ENCODE peak calls at places on chromosomes 6 and 20, in eight cellular contexts. G is adrenal gland, F is uterus, T is heart left ventricle, Y is A549, N is breast epithelium, X is gastrocnemius medialis, H is H1. Q is an unnamed sample.

GRCh38 chr6:158586652-158587051 is 26.8 kb downstream of the TMEM181 start:
- DNase-seq in Y (no peak), H (no peak), N (no peak), T (no peak), X (no peak), G (no peak), F (no peak), Q (no peak)

GRCh38 chr20:63378626-63379025 is 17.5 kb upstream of the CHRNA4 start:
- DNase-seq in Y (no peak), T (no peak), F (no peak), G (no peak), X (no peak), N (no peak), H (no peak), Q (no peak)

GRCh38 chr6:111639266-111639665 is 33.6 kb upstream of the TRAF3IP2 start:
- DNase-seq in N (no peak), T (no peak), Y (no peak), X (no peak), F (no peak), G (no peak), H (no peak), Q (no peak)

GRCh38 chr20:57398901-57399535 is 7.8 kb downstream of the RBM38 start:
- DNase-seq in X (peak; percentile 40), N (no peak), F (no peak), G (no peak), T (peak; percentile 23), Y (no peak), H (no peak), Q (no peak)

GRCh38 chr20:54255157-54255556 is 47.3 kb downstream of the PFDN4 start:
- DNase-seq in N (no peak), X (no peak), G (no peak), Y (no peak), F (no peak), H (no peak), T (no peak), Q (no peak)

GRCh38 chr20:62822788-62823651 is 6.2 kb downstream of the COL9A3 start:
- DNase-seq in T (no peak), X (no peak), N (no peak), F (no peak), Y (peak; percentile 92), G (peak; percentile 81), H (no peak), Q (peak; percentile 48)

GRCh38 chr6:88166901-88167624 is 916 bp upstream of the CNR1 start:
- DNase-seq in G (no peak), N (no peak), F (no peak), H (no peak), X (no peak), T (peak; percentile 23), Y (no peak), Q (no peak)

GRCh38 chr6:126188271-126188909 is 151.5 kb upstream of the CENPW start:
- DNase-seq in T (no peak), G (no peak), F (no peak), H (no peak), N (no peak), X (no peak), Y (no peak), Q (no peak)

GRCh38 chr20:433300-433975 is 25.3 kb downstream of the RBCK1 start:
- DNase-seq in X (no peak), H (no peak), N (no peak), F (no peak), Y (no peak), T (no peak), G (peak; percentile 43), Q (no peak)

GRCh38 chr6:41428995-41429417 is 93.6 kb downstream of the NCR2 start:
- DNase-seq in H (no peak), N (no peak), G (peak; percentile 23), T (peak; percentile 61), X (peak; percentile 41), F (peak; percentile 71), Y (no peak), Q (no peak)

DNA sequence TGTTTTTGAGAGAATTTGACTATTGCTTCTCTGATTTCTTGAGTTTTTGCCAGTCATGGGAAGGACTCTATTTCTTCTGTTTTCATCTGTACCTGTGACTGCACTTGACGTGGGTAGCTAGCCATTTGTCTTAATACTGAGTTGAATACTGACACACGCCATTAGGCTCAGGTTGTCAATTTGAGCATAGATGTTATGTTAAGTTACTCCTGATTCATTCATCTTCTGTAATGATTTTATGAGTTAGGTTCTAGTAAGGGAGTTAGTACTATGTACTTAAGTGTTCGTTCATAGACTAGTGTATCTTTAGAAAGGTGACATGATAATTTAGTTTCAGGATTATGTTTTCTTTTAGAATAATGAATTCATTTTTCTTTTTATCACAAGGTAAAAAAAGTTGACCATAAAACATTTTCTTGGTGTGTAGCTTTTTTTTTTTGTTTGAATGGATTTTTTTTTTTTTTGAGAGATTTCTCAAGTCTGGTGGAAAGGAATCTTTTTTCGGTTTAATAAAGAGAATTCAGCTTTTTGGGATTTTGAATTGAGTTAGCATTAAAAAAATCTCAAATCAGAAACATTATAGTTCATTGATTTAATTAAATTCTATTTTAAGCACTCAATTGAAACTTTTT is 1.7 kb downstream of the AFDN start:
- DNase-seq in T (no peak), X (no peak), H (no peak), F (no peak), N (no peak), G (no peak), Y (no peak), Q (no peak)
- H3K27ac ChIP-seq in T (no peak overlapping the region), X (peak overlapping the region; percentile 67), H (no peak overlapping the region), F (no peak overlapping the region), N (peak overlapping the region; percentile 91), G (no peak overlapping the region), Y (no peak overlapping the region), Q (peak overlapping the region; percentile 94)

GRCh38 chr6:137443901-137444300 is 50.3 kb downstream of the OLIG3 start:
- DNase-seq in X (no peak), G (no peak), F (no peak), H (no peak), Y (peak; percentile 3), N (no peak), T (no peak), Q (no peak)
- TF ChIP-seq CTCF in X (no peak), G (no peak), F (no peak), H (no peak), Y (no peak), N (no peak), T (no peak), Q (no peak)

GRCh38 chr6:156795825-156796224 is 18.6 kb downstream of the ARID1B start:
- DNase-seq in H (no peak), Y (no peak), N (no peak), T (no peak), F (no peak), X (no peak), G (no peak), Q (peak; percentile 29)
- TF ChIP-seq POLR2A in H (no peak), Y (no peak), N (no peak), T (no peak), F (no peak), X (no peak), G (no peak), Q (no peak)

GRCh38 chr6:30819287-30819917 is 64.9 kb upstream of the DDR1 start:
- DNase-seq in T (no peak), N (no peak), X (no peak), G (no peak), H (no peak), F (no peak), Y (no peak), Q (no peak)
- H3K27ac ChIP-seq in T (peak overlapping the region; percentile 83), N (peak overlapping the region; percentile 63), X (no peak overlapping the region), G (no peak overlapping the region), H (no peak overlapping the region), F (no peak overlapping the region), Y (peak overlapping the region; percentile 90), Q (no peak overlapping the region)

DNA sequence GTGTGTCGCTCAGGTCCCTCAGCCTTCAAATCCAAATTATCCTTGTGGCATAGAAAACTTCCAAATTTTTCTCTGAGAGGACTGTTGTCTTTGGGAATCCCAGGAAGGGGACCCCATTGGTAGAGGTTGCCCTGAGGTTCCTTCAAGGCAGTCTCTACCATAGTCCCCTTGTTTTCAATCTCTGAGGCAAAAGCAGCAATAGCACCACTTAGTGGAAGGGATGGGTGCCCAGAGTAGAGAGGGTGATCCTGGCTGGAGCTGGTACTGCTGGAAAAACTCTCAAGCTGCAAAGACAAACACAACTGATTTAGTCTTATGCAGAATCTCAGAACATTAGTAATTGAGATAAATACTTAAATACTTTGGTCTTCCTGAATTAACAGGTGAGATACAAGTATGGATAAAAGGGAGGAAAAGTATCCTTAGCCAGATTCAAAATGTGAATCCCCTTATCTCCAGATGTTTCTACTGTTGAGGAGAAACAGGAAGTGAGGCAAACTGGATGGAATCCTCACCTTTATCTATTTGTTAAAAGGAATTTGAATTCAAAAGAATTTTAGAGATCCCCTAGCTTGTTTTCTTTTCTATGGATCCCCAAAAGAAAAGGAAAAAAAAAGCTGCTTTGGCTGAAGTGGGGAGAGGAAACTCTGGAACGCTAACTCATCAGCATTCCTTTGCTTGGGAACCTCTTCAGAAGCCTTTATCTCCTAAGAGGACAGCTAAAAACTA is 13.4 kb downstream of the ZNF318 start:
- DNase-seq in H (no peak), F (no peak), Y (peak; percentile 7), T (no peak), N (no peak), X (no peak), G (no peak), Q (no peak)
- TF ChIP-seq CTCF in H (peak; percentile 39), F (no peak), Y (peak; percentile 12), T (peak; percentile 44), N (no peak), X (no peak), G (no peak), Q (no peak)